ENCODE peak calls at places on chromosomes 7 and 10, in five cellular contexts. A, N, L, W and J are unnamed samples.

GRCh38 chr7:73342645-73343044 is 14.7 kb downstream of the FKBP6 start:
- DNase-seq in A (no peak), N (peak), L (no peak), W (peak), J (peak)

GRCh38 chr10:62437696-62438095 is 63.5 kb downstream of the ZNF365 start:
- DNase-seq in A (no peak), N (peak), L (no peak), W (peak), J (peak)

GRCh38 chr10:11440250-11441150 is 170.9 kb downstream of the USP6NL start:
- DNase-seq in A (peak), N (no peak), L (no peak), W (no peak), J (no peak)

GRCh38 chr7:114083714-114084113 is 164.9 kb upstream of the PPP1R3A start:
- DNase-seq in A (no peak), N (no peak), L (no peak), W (no peak), J (no peak)

GRCh38 chr7:50656141-50656895 is 91.1 kb upstream of the DDC start:
- DNase-seq in A (peak), N (no peak), L (peak), W (no peak), J (no peak)

GRCh38 chr7:78479348-78479747 is 680.8 kb downstream of the PHTF2 start:
- DNase-seq in A (no peak), N (no peak), L (no peak), W (peak), J (peak)

GRCh38 chr10:124658591-124659240 is 85.5 kb downstream of the FAM53B start:
- DNase-seq in A (no peak), N (no peak), L (no peak), W (no peak), J (no peak)

GRCh38 chr10:43878386-43878785 is 229.7 kb upstream of the ZNF32 start:
- DNase-seq in A (peak), N (no peak), L (peak), W (no peak), J (peak)

GRCh38 chr7:92404170-92404614 is 43.1 kb upstream of the GATAD1 start:
- DNase-seq in A (no peak), N (no peak), L (no peak), W (no peak), J (no peak)

GRCh38 chr10:87861953-87862643 is 1.2 kb downstream of the KLLN start:
- DNase-seq in A (peak), N (peak), L (peak), W (peak), J (peak)

GRCh38 chr10:11397980-11398580 is 213.4 kb downstream of the USP6NL start:
- DNase-seq in A (no peak), N (no peak), L (peak), W (peak), J (peak)

GRCh38 chr7:19284596-19285300 is 139.5 kb upstream of the FERD3L start:
- DNase-seq in A (no peak), N (no peak), L (no peak), W (peak), J (peak)

GRCh38 chr7:17041324-17041723 is 159.5 kb upstream of the AGR3 start:
- DNase-seq in A (no peak), N (no peak), L (no peak), W (peak), J (peak)

GRCh38 chr10:119665901-119666708 is 14.9 kb downstream of the BAG3 start:
- DNase-seq in A (no peak), N (no peak), L (no peak), W (peak), J (peak)

GRCh38 chr7:12747687-12748306 is 60.4 kb downstream of the ARL4A start:
- DNase-seq in A (no peak), N (no peak), L (no peak), W (peak), J (no peak)

GRCh38 chr7:158329686-158330085 is 257.9 kb downstream of the PTPRN2 start:
- DNase-seq in A (no peak), N (no peak), L (no peak), W (no peak), J (no peak)

GRCh38 chr7:142535123-142535779 is 214.0 kb upstream of the PRSS1 start:
- DNase-seq in A (no peak), N (peak), L (peak), W (peak), J (peak)

GRCh38 chr10:15877836-15878576 is 17.7 kb upstream of the MINDY3 start:
- DNase-seq in A (no peak), N (no peak), L (no peak), W (no peak), J (no peak)

GRCh38 chr10:27628631-27629030 is 117.0 kb downstream of the MKX start:
- DNase-seq in A (no peak), N (no peak), L (no peak), W (no peak), J (peak)

GRCh38 chr7:26084418-26084817 is 67.6 kb upstream of the NFE2L3 start:
- DNase-seq in A (no peak), N (no peak), L (no peak), W (no peak), J (no peak)

GRCh38 chr7:150450491-150450992 is at the start of gene GIMAP8:
- DNase-seq in A (peak), N (peak), L (peak), W (no peak), J (no peak)
- H3K4me3 ChIP-seq in A (peak), N (no peak), L (peak), W (no peak), J (no peak)

DNA sequence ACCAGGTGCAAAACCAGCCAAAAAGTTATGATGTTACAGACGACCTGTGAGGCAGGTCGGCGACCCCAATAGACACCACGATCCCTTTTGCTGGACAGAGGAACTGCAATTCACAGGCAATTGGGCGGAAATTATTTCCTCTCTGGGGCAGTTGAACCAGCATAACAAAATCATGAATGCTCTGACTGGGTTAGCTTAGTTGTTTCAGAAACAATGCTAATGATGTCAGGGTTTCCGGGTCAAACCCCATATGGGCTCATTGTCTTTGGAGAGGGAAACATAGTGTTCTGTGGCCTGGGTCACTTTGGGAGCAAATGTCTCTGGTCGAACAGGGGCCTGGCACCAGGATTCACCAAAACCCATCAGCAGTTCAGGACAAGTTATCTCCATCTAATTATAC is 669.1 kb upstream of the NRP1 start:
- DNase-seq in A (no peak), N (no peak), L (no peak), W (no peak), J (no peak)
- H3K4me3 ChIP-seq in A (no peak), N (no peak), L (no peak), W (no peak), J (no peak)

GRCh38 chr7:151823783-151824182 is 53.1 kb downstream of the PRKAG2 start:
- DNase-seq in A (no peak), N (no peak), L (no peak), W (no peak), J (peak)
- H3K4me3 ChIP-seq in A (no peak), N (no peak), L (peak), W (no peak), J (no peak)

GRCh38 chr7:5429857-5430611 is 6.4 kb upstream of the TNRC18 start:
- DNase-seq in A (no peak), N (peak), L (peak), W (peak), J (peak)
- H3K4me3 ChIP-seq in A (peak), N (no peak), L (peak), W (peak), J (peak)

DNA sequence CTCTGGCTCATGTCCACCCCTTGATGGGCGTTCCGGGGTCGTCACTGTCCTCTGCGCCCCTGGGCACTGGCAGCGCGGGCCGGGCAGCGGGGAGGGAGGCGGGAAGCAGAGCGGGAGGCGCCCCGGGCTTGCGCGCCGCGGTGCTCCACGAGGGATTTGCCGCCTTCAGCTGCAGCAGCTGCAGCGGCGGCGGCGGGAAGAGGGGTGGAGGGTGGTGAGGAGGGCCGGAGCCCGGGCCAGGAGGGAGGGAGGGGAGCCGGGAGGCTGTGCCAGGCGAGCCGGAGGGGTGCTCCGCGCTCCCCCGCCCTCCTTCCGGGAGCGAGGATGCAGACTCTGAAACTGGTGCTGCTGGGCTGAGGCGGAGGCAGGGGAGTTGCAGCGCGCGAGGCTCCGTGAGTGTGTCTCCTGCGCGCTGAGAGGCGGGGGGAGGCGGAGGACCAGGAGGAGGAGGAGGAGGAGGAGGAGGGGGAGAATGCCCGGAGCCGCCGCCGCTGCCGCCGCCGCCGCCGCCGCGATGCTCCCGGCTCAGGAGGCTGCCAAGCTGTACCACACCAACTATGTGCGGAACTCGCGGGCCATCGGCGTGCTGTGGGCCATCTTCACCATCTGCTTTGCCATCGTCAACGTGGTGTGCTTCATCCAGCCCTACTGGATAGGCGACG is at the start of gene LHFPL3:
- DNase-seq in A (no peak), N (peak), L (no peak), W (no peak), J (peak)
- H3K4me3 ChIP-seq in A (no peak), N (no peak), L (no peak), W (peak), J (peak)

GRCh38 chr7:127535546-127536425 is 49.6 kb downstream of the GCC1 start:
- DNase-seq in A (no peak), N (no peak), L (no peak), W (no peak), J (no peak)
- H3K4me3 ChIP-seq in A (no peak), N (no peak), L (no peak), W (no peak), J (no peak)

DNA sequence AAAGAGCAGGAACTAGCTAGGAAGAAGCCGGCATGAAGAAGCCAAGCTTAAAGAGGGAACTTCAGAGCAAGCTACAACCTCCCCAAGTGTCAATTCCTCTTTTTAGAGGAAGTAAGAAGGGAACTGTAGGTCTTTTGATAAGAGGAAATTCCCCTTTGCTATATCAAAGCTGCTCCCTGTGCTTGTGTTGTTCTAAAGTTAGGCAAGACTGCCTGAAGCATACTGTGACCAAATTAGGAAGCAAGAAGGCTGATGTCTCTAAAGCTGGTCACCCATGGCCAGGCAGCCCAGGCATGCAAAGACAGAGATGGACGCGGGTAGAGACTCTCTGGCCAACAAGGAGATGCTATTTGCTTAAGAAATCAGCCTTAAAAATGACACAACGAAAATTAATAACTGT is 87.9 kb downstream of the RNF216 start:
- DNase-seq in A (no peak), N (no peak), L (no peak), W (peak), J (peak)
- H3K4me3 ChIP-seq in A (peak), N (no peak), L (peak), W (no peak), J (no peak)

DNA sequence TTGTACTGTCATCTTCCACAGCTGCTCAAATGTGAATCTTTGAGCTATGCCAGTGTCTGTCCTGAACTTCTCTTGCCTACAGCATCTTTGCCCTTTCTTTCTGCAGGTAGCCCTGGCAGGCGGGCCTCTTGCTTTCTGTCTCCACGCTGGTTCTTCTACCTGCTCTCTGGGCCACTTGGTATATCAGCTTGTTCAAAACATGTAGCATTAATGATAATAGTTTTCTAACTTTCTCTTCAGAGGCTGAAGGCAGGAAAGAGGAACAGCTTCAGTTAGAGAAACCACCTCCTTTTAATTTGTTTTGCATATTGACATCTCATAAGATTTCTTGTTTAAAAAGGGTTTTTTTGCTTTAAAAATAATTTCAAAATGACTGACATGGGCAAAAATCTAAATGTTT is 923 bp upstream of the FGL2 start:
- DNase-seq in A (no peak), N (no peak), L (no peak), W (no peak), J (no peak)
- H3K4me3 ChIP-seq in A (no peak), N (no peak), L (no peak), W (no peak), J (no peak)

DNA sequence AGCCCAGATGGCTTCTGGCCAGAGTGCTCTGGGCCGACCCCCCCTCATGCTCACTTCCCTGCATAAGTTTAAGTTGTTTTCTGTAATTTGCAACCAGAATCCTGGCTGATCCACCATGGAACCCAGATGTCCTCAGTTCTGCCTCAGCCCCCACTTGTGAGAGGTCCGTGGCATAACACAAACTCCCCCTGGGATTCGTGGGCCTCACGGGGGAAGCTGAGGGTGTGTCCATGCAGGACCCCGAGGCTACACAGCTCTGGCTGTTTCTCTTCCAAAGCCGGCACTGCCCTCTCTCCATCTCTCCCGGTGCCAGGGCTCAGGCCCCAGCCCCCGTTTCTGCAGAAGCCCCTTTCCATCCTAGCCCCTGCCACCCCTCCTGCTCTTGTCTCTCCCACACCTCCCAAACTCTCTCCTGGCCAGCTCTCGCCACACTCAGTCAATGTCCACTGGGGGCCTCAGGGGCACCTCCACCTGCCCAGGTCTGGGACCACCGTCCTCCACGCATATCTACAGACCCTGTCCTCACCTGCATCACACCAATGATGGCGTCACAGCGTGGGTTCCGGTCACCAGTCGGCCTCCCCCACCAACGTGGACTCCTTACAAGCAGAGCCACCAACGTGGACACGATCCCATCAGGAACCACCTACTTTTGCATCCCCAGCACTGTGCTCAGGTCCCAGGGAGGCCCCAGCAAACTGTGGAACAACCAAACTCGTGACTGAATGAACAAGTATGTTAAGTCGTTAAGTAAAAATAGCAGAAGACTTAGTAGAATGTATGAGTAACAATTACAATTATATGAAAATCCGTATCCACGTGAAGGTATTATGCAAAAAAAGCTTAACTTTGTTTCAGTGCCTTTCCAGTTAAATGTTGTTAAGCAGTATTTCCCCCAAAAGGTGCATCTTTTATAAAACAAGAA is 38.5 kb downstream of the DIP2C start:
- DNase-seq in A (no peak), N (no peak), L (no peak), W (peak), J (peak)
- H3K4me3 ChIP-seq in A (peak), N (no peak), L (peak), W (peak), J (no peak)